ENCODE peak calls at places on chromosomes 16 and 17, in five cellular contexts. O is astrocyte, A is colonic mucosa, G is foreskin fibroblast, J is heart left ventricle. C is an unnamed sample.

GRCh38 chr17:75011788-75012319 is 616 bp upstream of the MRPL58 start:
- DNase-seq in O (peak), A (peak), G (peak), J (peak), C (peak)

GRCh38 chr16:23060458-23061320 is 88.6 kb downstream of the USP31 start:
- DNase-seq in O (peak), A (peak), G (peak), J (peak), C (peak)

GRCh38 chr16:8962393-8963009 is 1.2 kb downstream of the USP7 start:
- DNase-seq in O (no peak), A (peak), G (peak), J (no peak), C (no peak)

GRCh38 chr16:27689711-27690110 is 139.8 kb downstream of the KATNIP start:
- DNase-seq in O (peak), A (no peak), G (peak), J (no peak), C (no peak)

GRCh38 chr17:80191192-80191591 is 21.4 kb downstream of the CARD14 start:
- DNase-seq in O (no peak), A (no peak), G (no peak), J (no peak), C (no peak)

GRCh38 chr17:76027159-76027839 is at the start of gene EVPL:
- DNase-seq in O (no peak), A (peak), G (no peak), J (no peak), C (no peak)

GRCh38 chr16:84423416-84423837 is 55.1 kb downstream of the ATP2C2 start:
- DNase-seq in O (peak), A (peak), G (peak), J (no peak), C (peak)

GRCh38 chr17:11986179-11986938 is 10.9 kb downstream of the ZNF18 start:
- DNase-seq in O (peak), A (no peak), G (no peak), J (no peak), C (no peak)

GRCh38 chr17:77266891-77267341 is 126.1 kb downstream of the SEC14L1 start:
- DNase-seq in O (no peak), A (no peak), G (no peak), J (no peak), C (no peak)

GRCh38 chr17:45640141-45640850 is 143.8 kb upstream of the CRHR1 start:
- DNase-seq in O (peak), A (peak), G (peak), J (peak), C (peak)

GRCh38 chr16:90026135-90026534 is 6.9 kb upstream of the DBNDD1 start:
- DNase-seq in O (no peak), A (no peak), G (no peak), J (no peak), C (no peak)

GRCh38 chr17:54992797-54993639 is 24.5 kb downstream of the STXBP4 start:
- DNase-seq in O (peak), A (no peak), G (peak), J (no peak), C (peak)

GRCh38 chr17:72466199-72466598 is 345.4 kb downstream of the SOX9 start:
- DNase-seq in O (peak), A (peak), G (peak), J (no peak), C (peak)

DNA sequence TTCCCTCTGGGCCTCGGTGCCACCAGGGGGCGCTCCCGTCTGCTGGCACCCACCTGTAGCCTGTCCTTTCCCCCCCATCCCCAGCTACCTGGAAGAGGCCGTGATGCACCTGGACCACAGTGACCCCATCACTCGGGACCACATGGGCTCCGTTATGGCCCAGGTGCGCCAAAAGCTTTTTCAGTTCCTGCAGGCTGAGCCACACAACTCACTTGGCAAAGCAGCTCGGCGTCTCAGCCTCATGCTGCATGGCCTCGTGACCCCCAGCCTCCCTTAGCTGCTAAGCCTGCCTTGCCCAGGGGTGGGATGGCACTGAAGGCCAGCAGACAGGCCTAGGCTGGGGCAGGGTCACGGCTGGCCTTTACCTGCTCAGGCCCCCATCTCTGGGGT is 818 bp upstream of the NRN1L start:
- DNase-seq in O (no peak), A (peak), G (peak), J (peak), C (no peak)
- TF ChIP-seq CTCF in O (peak), A (peak), G (peak), J (peak), C (peak)

GRCh38 chr16:11750056-11750455 is 7.4 kb upstream of the TXNDC11 start:
- DNase-seq in O (no peak), A (peak), G (no peak), J (no peak), C (no peak)
- TF ChIP-seq CTCF in O (no peak), A (no peak), G (no peak), J (no peak), C (no peak)

GRCh38 chr17:78349831-78350631 is 9.8 kb downstream of the SOCS3 start:
- DNase-seq in O (no peak), A (no peak), G (no peak), J (no peak), C (no peak)
- TF ChIP-seq CTCF in O (no peak), A (no peak), G (no peak), J (no peak), C (peak)

DNA sequence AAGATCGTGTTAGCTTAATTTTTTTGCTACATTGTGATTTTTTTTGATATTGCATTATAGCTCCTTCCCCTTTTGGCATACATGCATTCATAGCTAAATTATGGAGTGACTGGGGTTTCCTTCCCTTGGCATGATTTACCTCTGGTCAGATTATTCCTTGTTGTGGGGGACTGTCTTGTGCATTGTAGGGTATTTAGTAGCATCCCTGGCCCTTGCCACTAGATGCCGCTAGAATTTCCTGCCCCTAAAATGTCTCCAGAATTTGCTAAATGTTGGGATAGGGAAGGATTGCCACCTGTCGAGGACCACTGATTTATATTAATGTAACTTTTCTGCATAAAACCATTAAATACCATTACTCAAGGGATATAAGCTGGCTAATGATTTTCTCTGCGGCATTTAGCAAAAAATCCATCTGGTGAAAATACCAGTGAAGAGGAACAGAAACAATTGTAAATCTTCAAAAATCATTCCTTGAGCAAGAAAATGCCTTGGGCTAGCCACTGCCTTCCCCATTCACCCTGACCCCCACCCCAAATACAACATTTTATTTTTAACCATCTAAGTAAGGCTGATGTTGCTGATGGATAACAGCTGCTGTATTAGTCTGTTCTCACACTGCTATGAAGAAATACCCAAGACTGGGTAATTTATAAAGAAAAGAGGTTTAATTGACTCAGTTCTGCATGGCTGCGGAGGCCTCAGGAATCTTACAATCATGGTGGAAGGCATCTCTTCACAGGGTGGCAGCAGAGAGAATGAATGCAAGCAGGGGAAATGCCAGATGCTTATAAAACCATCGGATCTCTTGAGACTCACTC is 195.2 kb downstream of the MAP2K6 start:
- DNase-seq in O (no peak), A (peak), G (peak), J (no peak), C (peak)
- TF ChIP-seq CTCF in O (peak), A (peak), G (peak), J (peak), C (peak)